ENCODE peak calls at places on chromosomes 2 and 18, in eight cellular contexts. One of them, this sample, is unnamed.

GRCh38 chr2:66717491-66717890 is 282.6 kb downstream of the MEIS1 start:
- DNase-seq in IMR-90: peak; percentile 71
- DNase-seq in spleen: no peak
- DNase-seq in Peyer's patch: no peak
- DNase-seq in HCT116: no peak
- DNase-seq in A549: no peak
- DNase-seq in adrenal gland: no peak
- DNase-seq in tibial nerve: no peak
- DNase-seq in this sample: no peak

GRCh38 chr2:12270876-12271588 is 445.7 kb upstream of the TRIB2 start:
- DNase-seq in IMR-90: no peak
- DNase-seq in spleen: no peak
- DNase-seq in Peyer's patch: no peak
- DNase-seq in HCT116: no peak
- DNase-seq in A549: no peak
- DNase-seq in adrenal gland: no peak
- DNase-seq in tibial nerve: no peak
- DNase-seq in this sample: no peak

GRCh38 chr2:132752421-132753206 is 82.6 kb upstream of the LYPD1 start:
- DNase-seq in IMR-90: no peak
- DNase-seq in spleen: no peak
- DNase-seq in Peyer's patch: no peak
- DNase-seq in HCT116: no peak
- DNase-seq in A549: no peak
- DNase-seq in adrenal gland: no peak
- DNase-seq in tibial nerve: no peak
- DNase-seq in this sample: no peak

GRCh38 chr2:168608796-168609195 is 152.7 kb downstream of the CERS6 start:
- DNase-seq in IMR-90: no peak
- DNase-seq in spleen: no peak
- DNase-seq in Peyer's patch: no peak
- DNase-seq in HCT116: no peak
- DNase-seq in A549: no peak
- DNase-seq in adrenal gland: no peak
- DNase-seq in tibial nerve: no peak
- DNase-seq in this sample: no peak

GRCh38 chr2:100653449-100654045 is 90.8 kb downstream of the PDCL3 start:
- DNase-seq in IMR-90: no peak
- DNase-seq in spleen: no peak
- DNase-seq in Peyer's patch: no peak
- DNase-seq in HCT116: no peak
- DNase-seq in A549: no peak
- DNase-seq in adrenal gland: no peak
- DNase-seq in tibial nerve: no peak
- DNase-seq in this sample: no peak

GRCh38 chr2:95346236-95346737 is 49.1 kb downstream of the KCNIP3 start:
- DNase-seq in IMR-90: peak; percentile 29
- DNase-seq in spleen: peak; percentile 80
- DNase-seq in Peyer's patch: no peak
- DNase-seq in HCT116: no peak
- DNase-seq in A549: peak; percentile 38
- DNase-seq in adrenal gland: peak; percentile 42
- DNase-seq in tibial nerve: peak; percentile 27
- DNase-seq in this sample: peak; percentile 79

GRCh38 chr2:181085729-181086128 is 105.3 kb downstream of the UBE2E3 start:
- DNase-seq in IMR-90: no peak
- DNase-seq in spleen: no peak
- DNase-seq in Peyer's patch: no peak
- DNase-seq in HCT116: no peak
- DNase-seq in A549: no peak
- DNase-seq in adrenal gland: no peak
- DNase-seq in tibial nerve: no peak
- DNase-seq in this sample: no peak

GRCh38 chr18:7002107-7002506 is 115.5 kb downstream of the LAMA1 start:
- DNase-seq in IMR-90: no peak
- DNase-seq in spleen: no peak
- DNase-seq in Peyer's patch: no peak
- DNase-seq in HCT116: no peak
- DNase-seq in A549: no peak
- DNase-seq in adrenal gland: no peak
- DNase-seq in tibial nerve: no peak
- DNase-seq in this sample: no peak

GRCh38 chr2:73202156-73203054 is at the start of gene NOTO:
- DNase-seq in IMR-90: no peak
- DNase-seq in spleen: no peak
- DNase-seq in Peyer's patch: no peak
- DNase-seq in HCT116: no peak
- DNase-seq in A549: no peak
- DNase-seq in adrenal gland: no peak
- DNase-seq in tibial nerve: no peak
- DNase-seq in this sample: no peak

GRCh38 chr2:103823847-103824246 is 1030.1 kb upstream of the POU3F3 start:
- DNase-seq in IMR-90: no peak
- DNase-seq in spleen: no peak
- DNase-seq in Peyer's patch: no peak
- DNase-seq in HCT116: no peak
- DNase-seq in A549: no peak
- DNase-seq in adrenal gland: no peak
- DNase-seq in tibial nerve: no peak
- DNase-seq in this sample: no peak

GRCh38 chr2:237691200-237691907 is 64.0 kb downstream of the LRRFIP1 start:
- DNase-seq in IMR-90: no peak
- DNase-seq in spleen: peak; percentile 100
- DNase-seq in Peyer's patch: no peak
- DNase-seq in HCT116: no peak
- DNase-seq in A549: no peak
- DNase-seq in adrenal gland: peak; percentile 64
- DNase-seq in tibial nerve: no peak
- DNase-seq in this sample: peak; percentile 76

GRCh38 chr2:75007819-75008218 is 49.4 kb downstream of the POLE4 start:
- DNase-seq in IMR-90: no peak
- DNase-seq in spleen: no peak
- DNase-seq in Peyer's patch: no peak
- DNase-seq in HCT116: no peak
- DNase-seq in A549: no peak
- DNase-seq in adrenal gland: no peak
- DNase-seq in tibial nerve: no peak
- DNase-seq in this sample: no peak

GRCh38 chr2:98412751-98413445 is 31.8 kb upstream of the INPP4A start:
- DNase-seq in IMR-90: peak; percentile 55
- DNase-seq in spleen: no peak
- DNase-seq in Peyer's patch: peak; percentile 44
- DNase-seq in HCT116: peak; percentile 53
- DNase-seq in A549: peak; percentile 54
- DNase-seq in adrenal gland: peak; percentile 66
- DNase-seq in tibial nerve: peak; percentile 69
- DNase-seq in this sample: no peak

GRCh38 chr18:22275706-22276333 is 106.4 kb downstream of the GATA6 start:
- DNase-seq in IMR-90: no peak
- DNase-seq in spleen: peak; percentile 79
- DNase-seq in Peyer's patch: no peak
- DNase-seq in HCT116: no peak
- DNase-seq in A549: no peak
- DNase-seq in adrenal gland: peak; percentile 62
- DNase-seq in tibial nerve: no peak
- DNase-seq in this sample: no peak

GRCh38 chr2:136116111-136116812 is 1.7 kb downstream of the CXCR4 start:
- DNase-seq in IMR-90: no peak
- DNase-seq in spleen: peak; percentile 92
- DNase-seq in Peyer's patch: peak; percentile 83
- DNase-seq in HCT116: no peak
- DNase-seq in A549: no peak
- DNase-seq in adrenal gland: peak; percentile 61
- DNase-seq in tibial nerve: peak; percentile 61
- DNase-seq in this sample: peak; percentile 54

GRCh38 chr2:173109253-173110188 is 33.9 kb downstream of the MAP3K20 start:
- DNase-seq in IMR-90: peak; percentile 89
- DNase-seq in spleen: no peak
- DNase-seq in Peyer's patch: no peak
- DNase-seq in HCT116: no peak
- DNase-seq in A549: no peak
- DNase-seq in adrenal gland: no peak
- DNase-seq in tibial nerve: no peak
- DNase-seq in this sample: no peak

GRCh38 chr2:105517814-105518705 is 119.2 kb upstream of the FHL2 start:
- DNase-seq in IMR-90: no peak
- DNase-seq in spleen: no peak
- DNase-seq in Peyer's patch: no peak
- DNase-seq in HCT116: no peak
- DNase-seq in A549: no peak
- DNase-seq in adrenal gland: peak; percentile 74
- DNase-seq in tibial nerve: no peak
- DNase-seq in this sample: peak; percentile 96

GRCh38 chr2:85326406-85326945 is 1.3 kb downstream of the TGOLN2 start:
- DNase-seq in IMR-90: peak; percentile 43
- DNase-seq in spleen: peak; percentile 86
- DNase-seq in Peyer's patch: peak; percentile 50
- DNase-seq in HCT116: no peak
- DNase-seq in A549: no peak
- DNase-seq in adrenal gland: no peak
- DNase-seq in tibial nerve: no peak
- DNase-seq in this sample: no peak

GRCh38 chr2:163207706-163208370 is 369.3 kb upstream of the KCNH7 start:
- DNase-seq in IMR-90: no peak
- DNase-seq in spleen: no peak
- DNase-seq in Peyer's patch: no peak
- DNase-seq in HCT116: no peak
- DNase-seq in A549: no peak
- DNase-seq in adrenal gland: no peak
- DNase-seq in tibial nerve: no peak
- DNase-seq in this sample: no peak

GRCh38 chr2:211901226-211901625 is 637.4 kb downstream of the ERBB4 start:
- DNase-seq in IMR-90: no peak
- DNase-seq in spleen: no peak
- DNase-seq in Peyer's patch: no peak
- DNase-seq in HCT116: no peak
- DNase-seq in A549: no peak
- DNase-seq in adrenal gland: no peak
- DNase-seq in tibial nerve: no peak
- DNase-seq in this sample: no peak

GRCh38 chr18:48387300-48387699 is 21.9 kb downstream of the ZBTB7C start:
- DNase-seq in IMR-90: no peak
- DNase-seq in spleen: no peak
- DNase-seq in Peyer's patch: no peak
- DNase-seq in HCT116: no peak
- DNase-seq in A549: no peak
- DNase-seq in adrenal gland: peak; percentile 14
- DNase-seq in tibial nerve: no peak
- DNase-seq in this sample: no peak
- TF ChIP-seq CTCF in IMR-90: no peak
- TF ChIP-seq CTCF in spleen: no peak
- TF ChIP-seq CTCF in Peyer's patch: no peak
- TF ChIP-seq CTCF in HCT116: no peak
- TF ChIP-seq CTCF in A549: no peak
- TF ChIP-seq CTCF in adrenal gland: no peak
- TF ChIP-seq CTCF in tibial nerve: no peak
- TF ChIP-seq CTCF in this sample: no peak

GRCh38 chr2:27086722-27087446 is at the start of gene KHK:
- DNase-seq in IMR-90: no peak
- DNase-seq in spleen: peak; percentile 92
- DNase-seq in Peyer's patch: no peak
- DNase-seq in HCT116: no peak
- DNase-seq in A549: peak; percentile 94
- DNase-seq in adrenal gland: peak; percentile 80
- DNase-seq in tibial nerve: no peak
- DNase-seq in this sample: peak; percentile 92

GRCh38 chr2:27085670-27086089 is 892 bp upstream of the KHK start:
- DNase-seq in IMR-90: peak; percentile 45
- DNase-seq in spleen: peak; percentile 91
- DNase-seq in Peyer's patch: peak; percentile 60
- DNase-seq in HCT116: no peak
- DNase-seq in A549: peak; percentile 87
- DNase-seq in adrenal gland: peak; percentile 90
- DNase-seq in tibial nerve: peak; percentile 64
- DNase-seq in this sample: peak; percentile 84

GRCh38 chr2:27085062-27085669 is 1.4 kb upstream of the KHK start:
- DNase-seq in IMR-90: no peak
- DNase-seq in spleen: peak; percentile 79
- DNase-seq in Peyer's patch: no peak
- DNase-seq in HCT116: no peak
- DNase-seq in A549: no peak
- DNase-seq in adrenal gland: no peak
- DNase-seq in tibial nerve: no peak
- DNase-seq in this sample: peak; percentile 26

GRCh38 chr2:27087823-27088410 is 1.3 kb downstream of the KHK start:
- DNase-seq in IMR-90: no peak
- DNase-seq in spleen: peak; percentile 35
- DNase-seq in Peyer's patch: no peak
- DNase-seq in HCT116: no peak
- DNase-seq in A549: no peak
- DNase-seq in adrenal gland: no peak
- DNase-seq in tibial nerve: no peak
- DNase-seq in this sample: no peak

GRCh38 chr2:27086090-27086721 is 366 bp upstream of the KHK start:
- DNase-seq in IMR-90: peak; percentile 86
- DNase-seq in spleen: peak; percentile 100
- DNase-seq in Peyer's patch: peak; percentile 95
- DNase-seq in HCT116: peak; percentile 77
- DNase-seq in A549: peak; percentile 97
- DNase-seq in adrenal gland: peak; percentile 97
- DNase-seq in tibial nerve: peak; percentile 93
- DNase-seq in this sample: peak; percentile 97
- TF ChIP-seq POLR2A in IMR-90: no peak
- TF ChIP-seq POLR2A in spleen: peak; percentile 55
- TF ChIP-seq POLR2A in Peyer's patch: peak; percentile 77
- TF ChIP-seq POLR2A in HCT116: peak; percentile 32
- TF ChIP-seq POLR2A in A549: peak; percentile 41
- TF ChIP-seq POLR2A in adrenal gland: peak; percentile 60
- TF ChIP-seq POLR2A in tibial nerve: peak; percentile 74
- TF ChIP-seq POLR2A in this sample: peak; percentile 58

DNA sequence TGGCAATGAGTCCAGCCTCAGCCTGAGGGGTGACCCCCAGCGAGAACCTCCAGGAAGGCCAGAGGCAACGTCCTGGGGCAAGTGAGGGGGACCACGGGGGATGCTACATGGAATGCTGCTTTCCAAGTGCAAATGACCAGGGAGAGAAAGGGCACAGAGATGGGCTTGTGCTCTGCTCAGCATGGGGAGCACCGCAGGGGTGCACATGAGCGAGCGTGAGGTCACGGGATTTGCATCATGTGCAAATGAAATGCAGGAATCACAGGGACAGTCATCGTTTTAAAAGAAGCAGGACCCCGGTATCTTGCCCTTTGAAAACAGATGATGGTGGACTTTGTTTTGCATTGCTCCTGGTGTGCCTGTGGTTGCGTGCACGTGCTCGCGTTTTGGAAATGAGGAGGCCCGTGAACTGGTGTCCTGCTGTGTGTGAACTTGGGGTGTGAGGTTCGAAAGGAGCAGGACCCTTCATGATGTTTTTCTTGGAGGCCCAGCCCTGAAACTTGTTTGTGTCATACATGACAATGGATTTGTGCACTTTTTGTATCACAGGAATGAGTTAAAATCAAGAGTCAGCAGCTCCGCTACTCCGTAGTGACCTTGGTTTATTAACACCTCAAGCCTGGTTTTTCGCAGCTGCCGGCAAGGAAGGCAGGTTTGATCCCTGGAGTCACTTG is 234.4 kb downstream of the LDLRAD4 start:
- DNase-seq in IMR-90: no peak
- DNase-seq in spleen: no peak
- DNase-seq in Peyer's patch: no peak
- DNase-seq in HCT116: no peak
- DNase-seq in A549: no peak
- DNase-seq in adrenal gland: peak; percentile 46
- DNase-seq in tibial nerve: no peak
- DNase-seq in this sample: no peak
- H3K4me1 ChIP-seq in IMR-90: no peaks in the 10 kb centered on the region
- H3K4me1 ChIP-seq in spleen: peaks cover 39% of the 10 kb centered on the region
- H3K4me1 ChIP-seq in Peyer's patch: peaks cover 6% of the 10 kb centered on the region
- H3K4me1 ChIP-seq in HCT116: no peaks in the 10 kb centered on the region
- H3K4me1 ChIP-seq in A549: peaks cover 28% of the 10 kb centered on the region
- H3K4me1 ChIP-seq in adrenal gland: peaks cover 23% of the 10 kb centered on the region
- H3K4me1 ChIP-seq in tibial nerve: no peaks in the 10 kb centered on the region
- H3K4me1 ChIP-seq in this sample: peaks cover 14% of the 10 kb centered on the region

GRCh38 chr2:46989491-46990230 is 74.1 kb upstream of the MCFD2 start:
- DNase-seq in IMR-90: no peak
- DNase-seq in spleen: no peak
- DNase-seq in Peyer's patch: no peak
- DNase-seq in HCT116: no peak
- DNase-seq in A549: no peak
- DNase-seq in adrenal gland: no peak
- DNase-seq in tibial nerve: no peak
- DNase-seq in this sample: no peak
- TF ChIP-seq CTCF in IMR-90: no peak
- TF ChIP-seq CTCF in spleen: no peak
- TF ChIP-seq CTCF in Peyer's patch: no peak
- TF ChIP-seq CTCF in HCT116: no peak
- TF ChIP-seq CTCF in A549: no peak
- TF ChIP-seq CTCF in adrenal gland: no peak
- TF ChIP-seq CTCF in tibial nerve: no peak
- TF ChIP-seq CTCF in this sample: no peak

This sample was measured in right lobe of liver.